ENCODE peak calls at places on chromosomes 5 and 9, in nine cellular contexts. E is amniotic stem cell; K is LoVo; U is ascending aorta; Q is M059J; W is stimulated activated CD8-positive, alpha-beta memory T cell treated with anti-CD3 and anti-CD28 coated beads, Interleukin-2, amount 100 ng/mL, for 1 hour; C is CD4-positive, alpha-beta T cell; Y is pons; M is dorsolateral prefrontal cortex. R is an unnamed sample.

GRCh38 chr5:140039561-140039960 is 3.5 kb downstream of the NRG2 start:
- DNase-seq in E (no peak), K (no peak), U (no peak), Q (peak), W (no peak), C (no peak), Y (peak), M (no peak), R (no peak)

GRCh38 chr9:116075191-116075590 is 78.4 kb upstream of the PAPPA start:
- DNase-seq in E (peak), K (no peak), U (no peak), Q (peak), W (no peak), C (no peak), Y (no peak), M (no peak), R (peak)

GRCh38 chr5:179867079-179867465 is 8.5 kb upstream of the MRNIP start:
- DNase-seq in E (no peak), K (no peak), U (no peak), Q (no peak), W (no peak), C (no peak), Y (no peak), M (no peak), R (no peak)

GRCh38 chr9:105912868-105913516 is 218.7 kb downstream of the TMEM38B start:
- DNase-seq in E (no peak), K (no peak), U (no peak), Q (peak), W (no peak), C (no peak), Y (no peak), M (no peak), R (peak)

GRCh38 chr5:122192883-122193496 is 63.6 kb downstream of the ZNF474 start:
- DNase-seq in E (peak), K (peak), U (no peak), Q (peak), W (no peak), C (no peak), Y (peak), M (no peak), R (peak)

GRCh38 chr5:90690317-90690716 is 131.7 kb downstream of the ADGRV1 start:
- DNase-seq in E (no peak), K (no peak), U (no peak), Q (no peak), W (no peak), C (no peak), Y (no peak), M (no peak), R (no peak)

GRCh38 chr9:71683598-71684235 is 84.6 kb downstream of the CEMIP2 start:
- DNase-seq in E (peak), K (peak), U (no peak), Q (peak), W (no peak), C (no peak), Y (peak), M (no peak), R (no peak)

GRCh38 chr5:171306141-171306540 is 2.9 kb upstream of the TLX3 start:
- DNase-seq in E (no peak), K (no peak), U (no peak), Q (no peak), W (no peak), C (no peak), Y (no peak), M (no peak), R (no peak)

GRCh38 chr5:173451651-173452050 is 123.4 kb upstream of the STC2 start:
- DNase-seq in E (no peak), K (no peak), U (no peak), Q (no peak), W (no peak), C (no peak), Y (no peak), M (no peak), R (no peak)

GRCh38 chr9:121942313-121942712 is 150.8 kb downstream of the TTLL11 start:
- DNase-seq in E (no peak), K (no peak), U (no peak), Q (no peak), W (no peak), C (no peak), Y (no peak), M (no peak), R (no peak)

GRCh38 chr9:116066221-116066620 is 87.4 kb upstream of the PAPPA start:
- DNase-seq in E (no peak), K (no peak), U (no peak), Q (no peak), W (no peak), C (no peak), Y (no peak), M (no peak), R (peak)

GRCh38 chr9:98807070-98807810 is at the start of gene GALNT12:
- DNase-seq in E (no peak), K (peak), U (no peak), Q (no peak), W (peak), C (peak), Y (no peak), M (no peak), R (no peak)

GRCh38 chr5:83417884-83418283 is 53.7 kb upstream of the VCAN start:
- DNase-seq in E (no peak), K (no peak), U (no peak), Q (no peak), W (no peak), C (no peak), Y (no peak), M (no peak), R (no peak)

GRCh38 chr9:112326194-112326593 is 7.2 kb downstream of the PTBP3 start:
- DNase-seq in E (no peak), K (no peak), U (no peak), Q (no peak), W (no peak), C (no peak), Y (no peak), M (no peak), R (no peak)

GRCh38 chr5:57698785-57699184 is 216.2 kb upstream of the ACTBL2 start:
- DNase-seq in E (no peak), K (peak), U (no peak), Q (peak), W (no peak), C (no peak), Y (no peak), M (no peak), R (peak)

GRCh38 chr5:31383734-31384133 is 148.2 kb downstream of the DROSHA start:
- DNase-seq in E (no peak), K (no peak), U (no peak), Q (peak), W (no peak), C (no peak), Y (no peak), M (no peak), R (peak)

GRCh38 chr9:13589044-13589737 is 309.7 kb upstream of the MPDZ start:
- DNase-seq in E (no peak), K (no peak), U (no peak), Q (no peak), W (no peak), C (no peak), Y (no peak), M (no peak), R (no peak)